ENCODE peak calls at places on chromosomes 3 and 15, in six cellular contexts. One of them, this sample, is unnamed.

GRCh38 chr3:10581251-10581650 is 75.9 kb upstream of the ATP2B2 start:
- DNase-seq in omental fat pad: no peak
- DNase-seq in H9: no peak
- DNase-seq in fibroblast of lung: no peak
- DNase-seq in endodermal cell: no peak
- DNase-seq in CD8-positive, alpha-beta T cell: no peak
- DNase-seq in this sample: no peak

GRCh38 chr3:128478576-128479506 is 12.2 kb upstream of the DNAJB8 start:
- DNase-seq in omental fat pad: no peak
- DNase-seq in H9: no peak
- DNase-seq in fibroblast of lung: no peak
- DNase-seq in endodermal cell: no peak
- DNase-seq in CD8-positive, alpha-beta T cell: no peak
- DNase-seq in this sample: no peak

GRCh38 chr15:75420698-75421097 is 30.8 kb downstream of the SIN3A start:
- DNase-seq in omental fat pad: no peak
- DNase-seq in H9: no peak
- DNase-seq in fibroblast of lung: peak; percentile 54
- DNase-seq in endodermal cell: no peak
- DNase-seq in CD8-positive, alpha-beta T cell: no peak
- DNase-seq in this sample: no peak

GRCh38 chr3:135918600-135918999 is 46.9 kb upstream of the PPP2R3A start:
- DNase-seq in omental fat pad: no peak
- DNase-seq in H9: no peak
- DNase-seq in fibroblast of lung: peak; percentile 70
- DNase-seq in endodermal cell: no peak
- DNase-seq in CD8-positive, alpha-beta T cell: no peak
- DNase-seq in this sample: no peak

GRCh38 chr3:52606373-52607085 is 70.1 kb downstream of the UQCC5 start:
- DNase-seq in omental fat pad: no peak
- DNase-seq in H9: no peak
- DNase-seq in fibroblast of lung: peak; percentile 17
- DNase-seq in endodermal cell: no peak
- DNase-seq in CD8-positive, alpha-beta T cell: no peak
- DNase-seq in this sample: no peak

GRCh38 chr3:104279617-104280016 is 1087.1 kb upstream of the ALCAM start:
- DNase-seq in omental fat pad: no peak
- DNase-seq in H9: no peak
- DNase-seq in fibroblast of lung: peak; percentile 61
- DNase-seq in endodermal cell: no peak
- DNase-seq in CD8-positive, alpha-beta T cell: no peak
- DNase-seq in this sample: no peak

GRCh38 chr3:161104561-161105551 is at the start of gene B3GALNT1:
- DNase-seq in omental fat pad: no peak
- DNase-seq in H9: peak; percentile 75
- DNase-seq in fibroblast of lung: peak; percentile 67
- DNase-seq in endodermal cell: peak; percentile 89
- DNase-seq in CD8-positive, alpha-beta T cell: no peak
- DNase-seq in this sample: no peak

GRCh38 chr15:70597056-70597603 is 166.2 kb downstream of the UACA start:
- DNase-seq in omental fat pad: no peak
- DNase-seq in H9: peak; percentile 12
- DNase-seq in fibroblast of lung: no peak
- DNase-seq in endodermal cell: no peak
- DNase-seq in CD8-positive, alpha-beta T cell: no peak
- DNase-seq in this sample: no peak

GRCh38 chr3:55330355-55330754 is 156.8 kb downstream of the WNT5A start:
- DNase-seq in omental fat pad: no peak
- DNase-seq in H9: no peak
- DNase-seq in fibroblast of lung: peak; percentile 88
- DNase-seq in endodermal cell: no peak
- DNase-seq in CD8-positive, alpha-beta T cell: no peak
- DNase-seq in this sample: no peak

GRCh38 chr3:10015476-10015904 is 10.7 kb upstream of the FANCD2 start:
- DNase-seq in omental fat pad: no peak
- DNase-seq in H9: no peak
- DNase-seq in fibroblast of lung: peak; percentile 99
- DNase-seq in endodermal cell: no peak
- DNase-seq in CD8-positive, alpha-beta T cell: no peak
- DNase-seq in this sample: no peak

GRCh38 chr15:63879211-63879610 is 45.5 kb upstream of the HERC1 start:
- DNase-seq in omental fat pad: no peak
- DNase-seq in H9: no peak
- DNase-seq in fibroblast of lung: no peak
- DNase-seq in endodermal cell: no peak
- DNase-seq in CD8-positive, alpha-beta T cell: no peak
- DNase-seq in this sample: no peak

GRCh38 chr3:57918123-57918837 is 89.9 kb upstream of the FLNB start:
- DNase-seq in omental fat pad: no peak
- DNase-seq in H9: no peak
- DNase-seq in fibroblast of lung: peak; percentile 85
- DNase-seq in endodermal cell: no peak
- DNase-seq in CD8-positive, alpha-beta T cell: no peak
- DNase-seq in this sample: no peak

GRCh38 chr3:87437765-87438164 is 161.4 kb upstream of the POU1F1 start:
- DNase-seq in omental fat pad: no peak
- DNase-seq in H9: no peak
- DNase-seq in fibroblast of lung: no peak
- DNase-seq in endodermal cell: no peak
- DNase-seq in CD8-positive, alpha-beta T cell: no peak
- DNase-seq in this sample: no peak

GRCh38 chr15:75327005-75327404 is 8.9 kb upstream of the COMMD4 start:
- DNase-seq in omental fat pad: no peak
- DNase-seq in H9: no peak
- DNase-seq in fibroblast of lung: no peak
- DNase-seq in endodermal cell: peak; percentile 56
- DNase-seq in CD8-positive, alpha-beta T cell: no peak
- DNase-seq in this sample: no peak

GRCh38 chr3:185549651-185550111 is 2.7 kb downstream of the LIPH start:
- DNase-seq in omental fat pad: no peak
- DNase-seq in H9: no peak
- DNase-seq in fibroblast of lung: no peak
- DNase-seq in endodermal cell: no peak
- DNase-seq in CD8-positive, alpha-beta T cell: no peak
- DNase-seq in this sample: no peak

GRCh38 chr15:41124058-41124457 is 8.0 kb upstream of the INO80 start:
- DNase-seq in omental fat pad: no peak
- DNase-seq in H9: no peak
- DNase-seq in fibroblast of lung: no peak
- DNase-seq in endodermal cell: no peak
- DNase-seq in CD8-positive, alpha-beta T cell: no peak
- DNase-seq in this sample: no peak

GRCh38 chr3:10945683-10946287 is 46.8 kb upstream of the SLC6A1 start:
- DNase-seq in omental fat pad: peak; percentile 40
- DNase-seq in H9: peak; percentile 90
- DNase-seq in fibroblast of lung: peak; percentile 40
- DNase-seq in endodermal cell: peak; percentile 96
- DNase-seq in CD8-positive, alpha-beta T cell: peak; percentile 3
- DNase-seq in this sample: peak; percentile 40

GRCh38 chr3:181025204-181025603 is 35.7 kb upstream of the DNAJC19 start:
- DNase-seq in omental fat pad: no peak
- DNase-seq in H9: no peak
- DNase-seq in fibroblast of lung: no peak
- DNase-seq in endodermal cell: no peak
- DNase-seq in CD8-positive, alpha-beta T cell: no peak
- DNase-seq in this sample: no peak

GRCh38 chr3:182740710-182741109 is 52.6 kb upstream of the ATP11B start:
- DNase-seq in omental fat pad: no peak
- DNase-seq in H9: no peak
- DNase-seq in fibroblast of lung: no peak
- DNase-seq in endodermal cell: no peak
- DNase-seq in CD8-positive, alpha-beta T cell: no peak
- DNase-seq in this sample: no peak

DNA sequence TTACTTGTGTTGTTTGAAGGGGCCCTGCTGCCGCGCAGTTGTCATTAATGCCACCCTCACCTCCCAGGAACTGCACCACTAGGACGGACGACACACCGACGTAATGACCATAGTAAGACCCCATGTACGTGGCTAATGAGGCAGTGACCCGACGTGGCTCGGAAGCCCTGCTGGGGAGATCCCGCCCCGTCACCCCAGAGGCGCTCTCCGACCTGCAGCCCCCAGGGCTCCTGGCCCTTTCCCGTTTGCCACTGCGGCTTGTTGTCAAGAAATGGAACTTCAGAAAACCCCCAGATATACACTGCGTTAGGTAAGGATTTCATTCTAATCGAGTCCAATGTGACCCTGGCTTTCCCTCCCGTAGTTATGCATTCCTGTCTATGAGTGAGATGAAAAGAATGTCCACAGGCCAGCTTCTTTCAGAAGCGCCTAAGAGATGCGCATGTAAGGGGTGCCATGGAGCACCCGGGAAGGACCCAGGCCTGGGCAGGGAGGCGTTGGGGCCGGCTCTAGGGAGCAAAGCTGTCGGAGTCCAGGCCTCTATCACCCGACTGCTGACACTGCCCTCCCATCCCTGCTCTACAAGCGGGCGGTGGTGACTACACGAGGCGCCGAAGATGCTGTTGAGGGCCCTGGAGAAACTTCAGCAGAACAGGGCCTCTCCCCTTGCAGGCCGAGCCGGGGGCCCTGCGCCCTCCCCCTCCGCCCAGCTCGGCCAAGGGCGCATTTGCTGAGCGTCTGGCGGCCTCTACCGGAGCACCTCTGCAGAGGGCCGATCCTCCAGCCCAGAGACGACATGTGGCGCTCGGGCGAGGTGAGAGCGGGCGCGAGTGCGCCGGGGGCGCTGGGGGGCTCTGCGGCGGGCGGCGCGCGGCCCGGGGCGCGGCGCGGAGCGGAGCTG is at the start of gene GABRA5:
- DNase-seq in omental fat pad: no peak
- DNase-seq in H9: peak; percentile 87
- DNase-seq in fibroblast of lung: no peak
- DNase-seq in endodermal cell: peak; percentile 93
- DNase-seq in CD8-positive, alpha-beta T cell: no peak
- DNase-seq in this sample: no peak
- TF ChIP-seq CTCF in omental fat pad: no peak
- TF ChIP-seq CTCF in H9: peak; percentile 72
- TF ChIP-seq CTCF in fibroblast of lung: no peak
- TF ChIP-seq CTCF in endodermal cell: peak; percentile 72
- TF ChIP-seq CTCF in CD8-positive, alpha-beta T cell: no peak
- TF ChIP-seq CTCF in this sample: no peak

GRCh38 chr3:101229681-101230080 is 90.7 kb downstream of the IMPG2 start:
- DNase-seq in omental fat pad: no peak
- DNase-seq in H9: no peak
- DNase-seq in fibroblast of lung: peak; percentile 15
- DNase-seq in endodermal cell: no peak
- DNase-seq in CD8-positive, alpha-beta T cell: no peak
- DNase-seq in this sample: no peak
- TF ChIP-seq CTCF in omental fat pad: no peak
- TF ChIP-seq CTCF in H9: no peak
- TF ChIP-seq CTCF in fibroblast of lung: no peak
- TF ChIP-seq CTCF in endodermal cell: no peak
- TF ChIP-seq CTCF in CD8-positive, alpha-beta T cell: no peak
- TF ChIP-seq CTCF in this sample: no peak

GRCh38 chr3:81983382-81983781 is 221.9 kb upstream of the GBE1 start:
- DNase-seq in omental fat pad: no peak
- DNase-seq in H9: no peak
- DNase-seq in fibroblast of lung: no peak
- DNase-seq in endodermal cell: no peak
- DNase-seq in CD8-positive, alpha-beta T cell: no peak
- DNase-seq in this sample: no peak

GRCh38 chr3:81980566-81981494 is 219.4 kb upstream of the GBE1 start:
- DNase-seq in omental fat pad: no peak
- DNase-seq in H9: no peak
- DNase-seq in fibroblast of lung: no peak
- DNase-seq in endodermal cell: no peak
- DNase-seq in CD8-positive, alpha-beta T cell: no peak
- DNase-seq in this sample: no peak

GRCh38 chr3:81989274-81989673 is 227.8 kb upstream of the GBE1 start:
- DNase-seq in omental fat pad: no peak
- DNase-seq in H9: no peak
- DNase-seq in fibroblast of lung: no peak
- DNase-seq in endodermal cell: no peak
- DNase-seq in CD8-positive, alpha-beta T cell: no peak
- DNase-seq in this sample: no peak

GRCh38 chr3:81989773-81990172 is 228.3 kb upstream of the GBE1 start:
- DNase-seq in omental fat pad: no peak
- DNase-seq in H9: no peak
- DNase-seq in fibroblast of lung: no peak
- DNase-seq in endodermal cell: no peak
- DNase-seq in CD8-positive, alpha-beta T cell: no peak
- DNase-seq in this sample: no peak

DNA sequence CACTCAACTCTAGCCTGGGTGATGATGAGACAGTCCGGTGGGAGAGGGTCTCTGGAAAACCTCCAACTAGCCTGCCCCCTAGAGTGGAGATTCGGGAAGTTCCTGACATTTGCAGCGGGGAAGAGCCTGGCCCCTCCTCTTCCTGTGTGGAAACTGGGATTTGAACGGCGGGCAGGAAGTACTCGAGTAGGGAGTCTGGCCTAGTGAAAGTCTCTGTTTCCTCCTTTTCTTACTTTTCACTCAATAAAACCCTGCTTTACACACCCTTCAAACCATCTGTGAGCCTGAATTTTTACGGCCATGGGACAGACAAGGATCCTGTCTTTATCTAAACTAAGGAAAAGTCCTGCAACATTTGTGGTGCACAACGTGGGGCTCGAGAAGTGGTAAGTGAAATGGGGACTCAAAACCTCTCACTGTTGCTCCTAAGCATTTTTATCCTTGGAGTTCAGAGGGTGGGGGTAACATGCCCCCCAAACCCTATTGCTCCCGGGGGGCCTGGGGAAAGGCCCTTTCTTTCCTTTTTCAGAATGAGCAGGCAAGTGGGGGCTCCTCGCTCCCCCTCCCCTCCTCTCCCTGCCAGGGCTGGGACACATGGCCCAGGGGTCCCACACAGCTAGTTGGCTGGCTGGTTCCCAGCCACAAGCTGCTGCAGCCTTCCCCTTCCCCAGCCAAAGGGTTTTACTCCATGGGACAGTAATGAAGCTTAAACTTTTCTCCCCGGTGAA is 224.7 kb upstream of the GBE1 start:
- DNase-seq in omental fat pad: no peak
- DNase-seq in H9: peak; percentile 45
- DNase-seq in fibroblast of lung: no peak
- DNase-seq in endodermal cell: no peak
- DNase-seq in CD8-positive, alpha-beta T cell: no peak
- DNase-seq in this sample: no peak
- TF ChIP-seq CTCF in omental fat pad: no peak
- TF ChIP-seq CTCF in H9: peak; percentile 31
- TF ChIP-seq CTCF in fibroblast of lung: no peak
- TF ChIP-seq CTCF in endodermal cell: peak; percentile 12
- TF ChIP-seq CTCF in CD8-positive, alpha-beta T cell: no peak
- TF ChIP-seq CTCF in this sample: no peak

GRCh38 chr15:62069551-62069950 is 2.8 kb downstream of the C2CD4A start:
- DNase-seq in omental fat pad: no peak
- DNase-seq in H9: no peak
- DNase-seq in fibroblast of lung: no peak
- DNase-seq in endodermal cell: no peak
- DNase-seq in CD8-positive, alpha-beta T cell: no peak
- DNase-seq in this sample: no peak

GRCh38 chr15:62066663-62067447 is at the start of gene C2CD4A:
- DNase-seq in omental fat pad: no peak
- DNase-seq in H9: peak; percentile 95
- DNase-seq in fibroblast of lung: peak; percentile 41
- DNase-seq in endodermal cell: peak; percentile 95
- DNase-seq in CD8-positive, alpha-beta T cell: peak; percentile 19
- DNase-seq in this sample: peak; percentile 39

GRCh38 chr15:62068071-62068786 is 1.5 kb downstream of the C2CD4A start:
- DNase-seq in omental fat pad: no peak
- DNase-seq in H9: peak; percentile 65
- DNase-seq in fibroblast of lung: peak; percentile 46
- DNase-seq in endodermal cell: peak; percentile 86
- DNase-seq in CD8-positive, alpha-beta T cell: no peak
- DNase-seq in this sample: peak; percentile 30

GRCh38 chr15:62067448-62068044 is 769 bp downstream of the C2CD4A start:
- DNase-seq in omental fat pad: no peak
- DNase-seq in H9: peak; percentile 50
- DNase-seq in fibroblast of lung: no peak
- DNase-seq in endodermal cell: peak; percentile 77
- DNase-seq in CD8-positive, alpha-beta T cell: no peak
- DNase-seq in this sample: peak; percentile 16

GRCh38 chr15:62068787-62069170 is 2.0 kb downstream of the C2CD4A start:
- DNase-seq in omental fat pad: no peak
- DNase-seq in H9: no peak
- DNase-seq in fibroblast of lung: no peak
- DNase-seq in endodermal cell: no peak
- DNase-seq in CD8-positive, alpha-beta T cell: no peak
- DNase-seq in this sample: no peak
- TF ChIP-seq CTCF in omental fat pad: no peak
- TF ChIP-seq CTCF in H9: no peak
- TF ChIP-seq CTCF in fibroblast of lung: no peak
- TF ChIP-seq CTCF in endodermal cell: no peak
- TF ChIP-seq CTCF in CD8-positive, alpha-beta T cell: no peak
- TF ChIP-seq CTCF in this sample: no peak

This sample was measured in natural killer cell.